ENCODE peak calls at places on chromosomes 4 and X, in five cellular contexts. C is HTR-8/SVneo, K is ACHN, S is H9, Y is amniotic stem cell. F is an unnamed sample.
A peak's percentile ranks its signal among the peaks of the same experiment; 100 is the strongest.

GRCh38 chr4:94995684-94996394 is 238.1 kb downstream of the BMPR1B start:
- DNase-seq in C (no peak), K (peak; percentile 6), Y (no peak), S (peak; percentile 56), F (no peak)

GRCh38 chr4:81472249-81473085 is 760 bp upstream of the RASGEF1B start:
- DNase-seq in C (no peak), S (peak; percentile 42), Y (no peak), K (no peak), F (no peak)

GRCh38 chrX:19630776-19631707 is 115.7 kb upstream of the MAP3K15 start:
- DNase-seq in K (no peak), C (no peak), Y (no peak), S (no peak), F (no peak)

GRCh38 chrX:136953867-136954787 is 73.6 kb upstream of the RBMX start:
- DNase-seq in C (peak; percentile 27), Y (peak; percentile 20), K (peak; percentile 66), S (peak; percentile 63), F (no peak)

GRCh38 chr4:7964459-7964858 is 24.8 kb upstream of the AFAP1 start:
- DNase-seq in Y (no peak), S (no peak), C (no peak), K (no peak), F (no peak)

GRCh38 chrX:39832211-39832610 is 265.5 kb downstream of the BCOR start:
- DNase-seq in Y (no peak), C (no peak), S (no peak), K (no peak), F (no peak)

GRCh38 chr4:150152764-150153163 is 74.5 kb downstream of the DCLK2 start:
- DNase-seq in K (no peak), Y (no peak), C (no peak), S (no peak), F (no peak)

GRCh38 chr4:127357765-127358164 is 275.0 kb upstream of the INTU start:
- DNase-seq in K (no peak), Y (no peak), S (no peak), C (no peak), F (no peak)

GRCh38 chrX:145213504-145213903 is 33.8 kb upstream of the SPANXN1 start:
- DNase-seq in S (no peak), K (peak; percentile 8), C (no peak), Y (no peak), F (no peak)

GRCh38 chr4:146096374-146096773 is 79.1 kb upstream of the LSM6 start:
- DNase-seq in Y (no peak), S (no peak), K (no peak), C (no peak), F (no peak)

GRCh38 chr4:79395883-79396282 is 12.1 kb downstream of the GK2 start:
- DNase-seq in K (no peak), C (no peak), S (no peak), Y (no peak), F (no peak)

GRCh38 chr4:72791054-72791453 is 222.0 kb upstream of the ADAMTS3 start:
- DNase-seq in K (no peak), C (no peak), Y (no peak), S (no peak), F (no peak)

GRCh38 chrX:63918611-63919010 is 133.6 kb upstream of the ARHGEF9 start:
- DNase-seq in C (no peak), K (peak; percentile 16), Y (peak; percentile 11), S (no peak), F (no peak)

GRCh38 chr4:94304365-94304971 is 38.2 kb downstream of the HPGDS start:
- DNase-seq in C (peak; percentile 9), Y (no peak), K (peak; percentile 30), S (no peak), F (no peak)

GRCh38 chrX:53281321-53281822 is at the start of gene IQSEC2:
- DNase-seq in Y (peak; percentile 45), C (peak; percentile 62), K (peak; percentile 73), S (peak; percentile 67), F (peak; percentile 64)

GRCh38 chr4:43485196-43485595 is 592.7 kb downstream of the GRXCR1 start:
- DNase-seq in S (no peak), Y (no peak), C (no peak), K (no peak), F (no peak)

GRCh38 chrX:124226129-124226528 is 106.3 kb upstream of the TEX13D start:
- DNase-seq in Y (no peak), S (no peak), C (no peak), K (no peak), F (no peak)

GRCh38 chr4:96170198-96170597 is 330.3 kb downstream of the PDHA2 start:
- DNase-seq in K (no peak), Y (no peak), C (no peak), S (peak; percentile 50), F (no peak)

GRCh38 chr4:74653331-74654229 is 140.7 kb downstream of the BTC start:
- DNase-seq in K (peak; percentile 72), S (no peak), C (no peak), Y (no peak), F (no peak)

GRCh38 chr4:97646997-97647396 is 496.3 kb downstream of the STPG2 start:
- DNase-seq in K (no peak), S (no peak), C (no peak), Y (peak; percentile 18), F (no peak)

GRCh38 chr4:168318266-168318895 is at the start of gene DDX60:
- DNase-seq in C (peak; percentile 67), K (peak; percentile 85), Y (peak; percentile 76), S (peak; percentile 71), F (peak; percentile 53)

GRCh38 chr4:102732678-102733445 is 27.9 kb downstream of the MANBA start:
- DNase-seq in S (no peak), C (no peak), K (no peak), Y (no peak), F (no peak)

GRCh38 chrX:21661316-21661715 is 3.2 kb upstream of the KLHL34 start:
- DNase-seq in Y (no peak), K (no peak), S (no peak), C (no peak), F (no peak)

GRCh38 chrX:41478397-41478911 is 31.3 kb downstream of the NYX start:
- DNase-seq in K (no peak), S (no peak), C (no peak), Y (no peak), F (no peak)

GRCh38 chr4:14568356-14568755 is 433.9 kb upstream of the CPEB2 start:
- DNase-seq in C (no peak), Y (no peak), S (no peak), K (no peak), F (no peak)

GRCh38 chr4:153038493-153039311 is 102.6 kb downstream of the FHDC1 start:
- DNase-seq in Y (no peak), K (no peak), C (no peak), S (no peak), F (no peak)

GRCh38 chr4:74004668-74005067 is 6.2 kb upstream of the CXCL5 start:
- DNase-seq in K (no peak), S (no peak), Y (no peak), C (no peak), F (no peak)

GRCh38 chrX:107025538-107025937 is 25.5 kb upstream of the MORC4 start:
- DNase-seq in C (peak; percentile 1), K (peak; percentile 21), Y (no peak), S (no peak), F (no peak)

GRCh38 chrX:48754124-48754667 is 7.4 kb upstream of the GLOD5 start:
- DNase-seq in Y (no peak), K (no peak), C (no peak), S (no peak), F (no peak)

GRCh38 chrX:134172588-134173259 is 64.3 kb upstream of the CCDC160 start:
- DNase-seq in Y (no peak), C (no peak), K (no peak), S (no peak), F (no peak)

GRCh38 chrX:124332481-124333424 is at the start of gene TEX13D:
- DNase-seq in Y (no peak), C (no peak), K (no peak), S (peak; percentile 34), F (no peak)

GRCh38 chr4:99825272-99825671 is 8.6 kb downstream of the DAPP1 start:
- DNase-seq in S (no peak), Y (no peak), K (no peak), C (no peak), F (no peak)

GRCh38 chr4:114257516-114257915 is 278.1 kb upstream of the ARSJ start:
- DNase-seq in K (no peak), S (no peak), Y (no peak), C (no peak), F (no peak)

GRCh38 chrX:45379186-45379585 is 178.5 kb upstream of the DIPK2B start:
- DNase-seq in K (no peak), C (no peak), S (no peak), Y (no peak), F (no peak)

GRCh38 chr4:173264960-173265281 is 69.2 kb downstream of the HMGB2 start:
- DNase-seq in C (no peak), K (no peak), Y (no peak), S (no peak), F (no peak)

GRCh38 chr4:10085828-10086505 is 30.6 kb downstream of the WDR1 start:
- DNase-seq in K (no peak), Y (no peak), S (no peak), C (no peak), F (no peak)

GRCh38 chr4:155888171-155888570 is 15.3 kb upstream of the TDO2 start:
- DNase-seq in Y (no peak), S (no peak), C (no peak), K (no peak), F (no peak)

GRCh38 chr4:185634066-185634652 is 98.9 kb upstream of the PDLIM3 start:
- DNase-seq in C (no peak), K (peak; percentile 10), Y (no peak), S (no peak), F (no peak)

F was measured in T1000.